ENCODE peak calls at places on chromosome 10, in seven cellular contexts. One of them, this sample, is unnamed.

GRCh38 chr10:81600185-81600584 is 274.8 kb upstream of the NRG3 start:
- DNase-seq in Calu3: no peak
- DNase-seq in fibroblast of the aortic adventitia: no peak
- DNase-seq in heart right ventricle: no peak
- DNase-seq in transverse colon: no peak
- DNase-seq in endothelial cell of umbilical vein: peak; percentile 14
- DNase-seq in tibial artery: no peak
- DNase-seq in this sample: no peak

GRCh38 chr10:33453081-33453850 is 118.8 kb upstream of the NRP1 start:
- DNase-seq in Calu3: no peak
- DNase-seq in fibroblast of the aortic adventitia: peak; percentile 48
- DNase-seq in heart right ventricle: no peak
- DNase-seq in transverse colon: no peak
- DNase-seq in endothelial cell of umbilical vein: no peak
- DNase-seq in tibial artery: no peak
- DNase-seq in this sample: no peak

GRCh38 chr10:44402465-44403205 is 17.7 kb upstream of the CXCL12 start:
- DNase-seq in Calu3: no peak
- DNase-seq in fibroblast of the aortic adventitia: no peak
- DNase-seq in heart right ventricle: no peak
- DNase-seq in transverse colon: no peak
- DNase-seq in endothelial cell of umbilical vein: no peak
- DNase-seq in tibial artery: no peak
- DNase-seq in this sample: no peak

GRCh38 chr10:108791030-108791429 is 1132.3 kb downstream of the XPNPEP1 start:
- DNase-seq in Calu3: no peak
- DNase-seq in fibroblast of the aortic adventitia: no peak
- DNase-seq in heart right ventricle: no peak
- DNase-seq in transverse colon: no peak
- DNase-seq in endothelial cell of umbilical vein: no peak
- DNase-seq in tibial artery: no peak
- DNase-seq in this sample: no peak

GRCh38 chr10:81978238-81978637 is 103.2 kb downstream of the NRG3 start:
- DNase-seq in Calu3: no peak
- DNase-seq in fibroblast of the aortic adventitia: no peak
- DNase-seq in heart right ventricle: no peak
- DNase-seq in transverse colon: no peak
- DNase-seq in endothelial cell of umbilical vein: peak; percentile 42
- DNase-seq in tibial artery: no peak
- DNase-seq in this sample: no peak

GRCh38 chr10:35390441-35390840 is 54.1 kb downstream of the CCNY start:
- DNase-seq in Calu3: no peak
- DNase-seq in fibroblast of the aortic adventitia: no peak
- DNase-seq in heart right ventricle: no peak
- DNase-seq in transverse colon: no peak
- DNase-seq in endothelial cell of umbilical vein: no peak
- DNase-seq in tibial artery: peak; percentile 70
- DNase-seq in this sample: no peak

GRCh38 chr10:101760510-101760909 is 15.4 kb downstream of the FGF8 start:
- DNase-seq in Calu3: no peak
- DNase-seq in fibroblast of the aortic adventitia: peak; percentile 19
- DNase-seq in heart right ventricle: no peak
- DNase-seq in transverse colon: no peak
- DNase-seq in endothelial cell of umbilical vein: no peak
- DNase-seq in tibial artery: no peak
- DNase-seq in this sample: no peak

GRCh38 chr10:105540381-105540780 is 899.3 kb downstream of the SORCS3 start:
- DNase-seq in Calu3: no peak
- DNase-seq in fibroblast of the aortic adventitia: peak; percentile 3
- DNase-seq in heart right ventricle: no peak
- DNase-seq in transverse colon: no peak
- DNase-seq in endothelial cell of umbilical vein: no peak
- DNase-seq in tibial artery: no peak
- DNase-seq in this sample: no peak

GRCh38 chr10:87973635-87974034 is 110.2 kb downstream of the PTEN start:
- DNase-seq in Calu3: no peak
- DNase-seq in fibroblast of the aortic adventitia: peak; percentile 45
- DNase-seq in heart right ventricle: no peak
- DNase-seq in transverse colon: no peak
- DNase-seq in endothelial cell of umbilical vein: no peak
- DNase-seq in tibial artery: no peak
- DNase-seq in this sample: no peak

GRCh38 chr10:227014-227413 is 91.8 kb downstream of the ZMYND11 start:
- DNase-seq in Calu3: no peak
- DNase-seq in fibroblast of the aortic adventitia: peak; percentile 72
- DNase-seq in heart right ventricle: no peak
- DNase-seq in transverse colon: no peak
- DNase-seq in endothelial cell of umbilical vein: no peak
- DNase-seq in tibial artery: no peak
- DNase-seq in this sample: no peak

GRCh38 chr10:22365233-22365632 is 19.9 kb downstream of the SPAG6 start:
- DNase-seq in Calu3: no peak
- DNase-seq in fibroblast of the aortic adventitia: no peak
- DNase-seq in heart right ventricle: no peak
- DNase-seq in transverse colon: no peak
- DNase-seq in endothelial cell of umbilical vein: no peak
- DNase-seq in tibial artery: no peak
- DNase-seq in this sample: no peak

GRCh38 chr10:16887565-16887964 is 70.3 kb upstream of the RSU1 start:
- DNase-seq in Calu3: no peak
- DNase-seq in fibroblast of the aortic adventitia: peak; percentile 94
- DNase-seq in heart right ventricle: no peak
- DNase-seq in transverse colon: no peak
- DNase-seq in endothelial cell of umbilical vein: peak; percentile 84
- DNase-seq in tibial artery: no peak
- DNase-seq in this sample: no peak

GRCh38 chr10:13099144-13099665 is 758 bp upstream of the OPTN start:
- DNase-seq in Calu3: peak; percentile 31
- DNase-seq in fibroblast of the aortic adventitia: peak; percentile 65
- DNase-seq in heart right ventricle: peak; percentile 25
- DNase-seq in transverse colon: peak; percentile 62
- DNase-seq in endothelial cell of umbilical vein: no peak
- DNase-seq in tibial artery: no peak
- DNase-seq in this sample: peak; percentile 57

GRCh38 chr10:13560597-13560996 is 26.2 kb upstream of the PRPF18 start:
- DNase-seq in Calu3: no peak
- DNase-seq in fibroblast of the aortic adventitia: peak; percentile 49
- DNase-seq in heart right ventricle: no peak
- DNase-seq in transverse colon: no peak
- DNase-seq in endothelial cell of umbilical vein: no peak
- DNase-seq in tibial artery: no peak
- DNase-seq in this sample: no peak

GRCh38 chr10:103569877-103570276 is 76.4 kb downstream of the NEURL1 start:
- DNase-seq in Calu3: no peak
- DNase-seq in fibroblast of the aortic adventitia: peak; percentile 52
- DNase-seq in heart right ventricle: no peak
- DNase-seq in transverse colon: no peak
- DNase-seq in endothelial cell of umbilical vein: no peak
- DNase-seq in tibial artery: no peak
- DNase-seq in this sample: no peak

GRCh38 chr10:52440612-52441285 is 126.7 kb downstream of the DKK1 start:
- DNase-seq in Calu3: no peak
- DNase-seq in fibroblast of the aortic adventitia: no peak
- DNase-seq in heart right ventricle: no peak
- DNase-seq in transverse colon: no peak
- DNase-seq in endothelial cell of umbilical vein: peak; percentile 3
- DNase-seq in tibial artery: no peak
- DNase-seq in this sample: no peak

GRCh38 chr10:5948999-5949759 is 28.2 kb downstream of the IL15RA start:
- DNase-seq in Calu3: peak; percentile 63
- DNase-seq in fibroblast of the aortic adventitia: peak; percentile 73
- DNase-seq in heart right ventricle: peak; percentile 54
- DNase-seq in transverse colon: peak; percentile 64
- DNase-seq in endothelial cell of umbilical vein: peak; percentile 82
- DNase-seq in tibial artery: no peak
- DNase-seq in this sample: peak; percentile 72
- TF ChIP-seq CTCF in Calu3: no peak
- TF ChIP-seq CTCF in fibroblast of the aortic adventitia: peak; percentile 59
- TF ChIP-seq CTCF in heart right ventricle: peak; percentile 38
- TF ChIP-seq CTCF in transverse colon: peak; percentile 36
- TF ChIP-seq CTCF in endothelial cell of umbilical vein: peak; percentile 45
- TF ChIP-seq CTCF in tibial artery: peak; percentile 17
- TF ChIP-seq CTCF in this sample: no peak

GRCh38 chr10:56116684-56117083 is 244.4 kb downstream of the ZWINT start:
- DNase-seq in Calu3: no peak
- DNase-seq in fibroblast of the aortic adventitia: no peak
- DNase-seq in heart right ventricle: no peak
- DNase-seq in transverse colon: no peak
- DNase-seq in endothelial cell of umbilical vein: no peak
- DNase-seq in tibial artery: no peak
- DNase-seq in this sample: no peak
- TF ChIP-seq CTCF in Calu3: no peak
- TF ChIP-seq CTCF in fibroblast of the aortic adventitia: no peak
- TF ChIP-seq CTCF in heart right ventricle: no peak
- TF ChIP-seq CTCF in transverse colon: no peak
- TF ChIP-seq CTCF in endothelial cell of umbilical vein: no peak
- TF ChIP-seq CTCF in tibial artery: no peak
- TF ChIP-seq CTCF in this sample: no peak

DNA sequence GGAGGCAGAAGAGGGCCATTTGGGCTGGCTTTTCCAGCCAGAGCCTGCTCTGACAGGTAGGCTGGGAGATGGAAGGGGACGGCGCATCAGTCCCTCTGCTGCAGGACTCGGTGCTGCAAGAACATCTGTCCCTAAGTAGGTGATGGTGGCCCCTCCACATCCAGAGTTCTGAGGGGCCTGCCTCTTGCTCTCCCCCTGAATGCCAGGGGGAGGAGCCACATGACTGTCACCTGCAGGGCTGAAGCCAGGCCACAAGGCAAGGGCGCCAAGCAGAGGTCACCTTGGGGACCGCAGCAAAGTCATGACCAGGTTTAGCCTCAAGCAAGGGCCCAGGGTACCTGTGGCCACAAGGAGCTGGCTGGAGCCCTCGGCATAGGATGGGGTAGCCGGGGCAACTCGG is 99.4 kb downstream of the FAM53B start:
- DNase-seq in Calu3: no peak
- DNase-seq in fibroblast of the aortic adventitia: no peak
- DNase-seq in heart right ventricle: peak; percentile 21
- DNase-seq in transverse colon: no peak
- DNase-seq in endothelial cell of umbilical vein: no peak
- DNase-seq in tibial artery: no peak
- DNase-seq in this sample: no peak
- TF ChIP-seq CTCF in Calu3: no peak
- TF ChIP-seq CTCF in fibroblast of the aortic adventitia: no peak
- TF ChIP-seq CTCF in heart right ventricle: no peak
- TF ChIP-seq CTCF in transverse colon: no peak
- TF ChIP-seq CTCF in endothelial cell of umbilical vein: no peak
- TF ChIP-seq CTCF in tibial artery: no peak
- TF ChIP-seq CTCF in this sample: no peak

DNA sequence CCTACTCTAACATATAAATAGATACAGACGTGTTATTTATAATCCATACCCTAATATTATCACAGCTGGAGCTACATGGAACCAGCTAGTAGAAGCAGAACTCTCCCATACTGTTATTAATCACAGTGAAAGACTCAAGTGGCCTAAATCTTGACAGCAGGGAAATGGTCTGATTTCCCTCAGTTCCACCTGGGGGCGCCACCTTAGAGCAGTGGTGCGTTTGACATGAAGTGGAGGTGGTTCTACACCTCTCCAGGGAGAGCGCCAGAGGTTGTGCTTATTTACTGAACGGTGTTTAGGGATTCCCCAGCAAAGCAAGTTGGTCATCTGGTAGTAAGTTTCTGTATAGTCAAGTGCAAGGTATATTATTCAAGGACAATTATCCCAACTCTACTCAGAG is 17.6 kb downstream of the DNTT start:
- DNase-seq in Calu3: no peak
- DNase-seq in fibroblast of the aortic adventitia: no peak
- DNase-seq in heart right ventricle: no peak
- DNase-seq in transverse colon: no peak
- DNase-seq in endothelial cell of umbilical vein: no peak
- DNase-seq in tibial artery: no peak
- DNase-seq in this sample: no peak
- TF ChIP-seq CTCF in Calu3: no peak
- TF ChIP-seq CTCF in fibroblast of the aortic adventitia: no peak
- TF ChIP-seq CTCF in heart right ventricle: no peak
- TF ChIP-seq CTCF in transverse colon: no peak
- TF ChIP-seq CTCF in endothelial cell of umbilical vein: no peak
- TF ChIP-seq CTCF in tibial artery: no peak
- TF ChIP-seq CTCF in this sample: no peak

DNA sequence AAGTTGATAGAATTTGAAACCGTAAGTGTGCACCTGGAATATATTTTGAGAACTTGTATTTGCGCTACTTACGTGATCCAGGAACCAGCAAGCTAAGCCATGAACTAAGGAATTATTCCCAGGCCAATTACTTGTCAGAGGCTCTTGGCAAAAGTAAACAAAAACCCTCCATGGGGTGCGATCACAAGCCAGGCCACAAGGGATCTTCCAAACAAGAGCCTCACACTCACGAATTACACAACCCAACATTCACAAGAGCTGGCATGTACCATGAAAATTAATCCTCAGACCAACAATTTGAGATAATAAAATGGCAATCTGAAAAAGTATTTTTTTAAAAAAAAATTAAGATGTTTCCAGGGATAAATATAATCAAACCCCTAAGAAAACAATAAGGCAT is 467.0 kb upstream of the AKR1E2 start:
- DNase-seq in Calu3: no peak
- DNase-seq in fibroblast of the aortic adventitia: peak; percentile 59
- DNase-seq in heart right ventricle: no peak
- DNase-seq in transverse colon: no peak
- DNase-seq in endothelial cell of umbilical vein: no peak
- DNase-seq in tibial artery: no peak
- DNase-seq in this sample: no peak
- TF ChIP-seq CTCF in Calu3: no peak
- TF ChIP-seq CTCF in fibroblast of the aortic adventitia: no peak
- TF ChIP-seq CTCF in heart right ventricle: no peak
- TF ChIP-seq CTCF in transverse colon: no peak
- TF ChIP-seq CTCF in endothelial cell of umbilical vein: no peak
- TF ChIP-seq CTCF in tibial artery: no peak
- TF ChIP-seq CTCF in this sample: no peak

GRCh38 chr10:77586719-77587423 is 50.7 kb downstream of the KCNMA1 start:
- DNase-seq in Calu3: no peak
- DNase-seq in fibroblast of the aortic adventitia: peak; percentile 63
- DNase-seq in heart right ventricle: no peak
- DNase-seq in transverse colon: peak; percentile 57
- DNase-seq in endothelial cell of umbilical vein: no peak
- DNase-seq in tibial artery: peak; percentile 89
- DNase-seq in this sample: peak; percentile 44
- TF ChIP-seq CTCF in Calu3: no peak
- TF ChIP-seq CTCF in fibroblast of the aortic adventitia: no peak
- TF ChIP-seq CTCF in heart right ventricle: no peak
- TF ChIP-seq CTCF in transverse colon: no peak
- TF ChIP-seq CTCF in endothelial cell of umbilical vein: no peak
- TF ChIP-seq CTCF in tibial artery: peak; percentile 14
- TF ChIP-seq CTCF in this sample: no peak

DNA sequence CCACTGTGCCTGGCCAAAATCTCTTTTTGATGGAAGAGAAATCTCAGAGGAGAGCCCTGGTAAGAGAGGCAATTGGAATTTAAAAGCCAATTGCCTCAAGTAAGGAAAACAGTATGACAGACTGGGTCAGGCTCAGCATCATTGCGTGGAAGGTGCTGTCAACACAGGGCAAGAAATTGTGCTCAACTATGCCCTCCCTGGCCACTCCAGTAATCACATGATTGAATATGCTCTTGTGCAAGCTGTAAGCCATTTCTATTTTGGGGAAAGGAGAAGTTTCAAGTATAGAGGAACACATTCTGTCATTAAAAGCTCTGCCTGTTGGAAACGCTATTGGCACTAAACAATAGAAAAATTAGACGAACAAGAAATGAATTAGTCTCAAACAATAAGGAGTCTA is 1127.7 kb downstream of the REEP3 start:
- DNase-seq in Calu3: peak; percentile 33
- DNase-seq in fibroblast of the aortic adventitia: no peak
- DNase-seq in heart right ventricle: no peak
- DNase-seq in transverse colon: no peak
- DNase-seq in endothelial cell of umbilical vein: no peak
- DNase-seq in tibial artery: no peak
- DNase-seq in this sample: no peak
- TF ChIP-seq CTCF in Calu3: no peak
- TF ChIP-seq CTCF in fibroblast of the aortic adventitia: no peak
- TF ChIP-seq CTCF in heart right ventricle: no peak
- TF ChIP-seq CTCF in transverse colon: no peak
- TF ChIP-seq CTCF in endothelial cell of umbilical vein: no peak
- TF ChIP-seq CTCF in tibial artery: no peak
- TF ChIP-seq CTCF in this sample: no peak